ENCODE peak calls at places on chromosome 15, in eight cellular contexts. J is AG10803, Z is tibial artery, T is nephron progenitor cell, N is adrenal gland, O is GM10248, S is kidney, M is transverse colon. Q is an unnamed sample.

GRCh38 chr15:99467861-99468460 is 97.8 kb upstream of the MEF2A start:
- DNase-seq in T (no peak), N (no peak), M (no peak), S (no peak), J (no peak), Z (no peak), O (no peak), Q (no peak)

GRCh38 chr15:80484312-80484981 is 80.3 kb downstream of the ARNT2 start:
- DNase-seq in T (no peak), M (no peak), J (no peak), O (no peak), S (no peak), Z (no peak), N (no peak), Q (no peak)

GRCh38 chr15:42456971-42457370 is 34.0 kb downstream of the ZNF106 start:
- DNase-seq in J (peak), M (no peak), N (no peak), T (no peak), S (no peak), Z (peak), O (no peak), Q (no peak)

GRCh38 chr15:57992761-57993295 is 72.7 kb downstream of the ALDH1A2 start:
- DNase-seq in Z (no peak), T (no peak), J (no peak), S (no peak), O (no peak), N (no peak), M (no peak), Q (no peak)

GRCh38 chr15:73677146-73677607 is 7.0 kb upstream of the CD276 start:
- DNase-seq in O (peak), M (peak), Z (peak), J (peak), N (peak), T (peak), S (no peak), Q (peak)

GRCh38 chr15:92068121-92068520 is 214.6 kb downstream of the SLCO3A1 start:
- DNase-seq in M (no peak), J (no peak), N (no peak), S (no peak), O (peak), T (no peak), Z (no peak), Q (peak)

GRCh38 chr15:55744026-55744655 is 1.2 kb upstream of the PRTG start:
- DNase-seq in O (no peak), Z (no peak), M (no peak), J (no peak), N (no peak), T (peak), S (no peak), Q (no peak)

GRCh38 chr15:90790057-90790456 is 72.9 kb downstream of the BLM start:
- DNase-seq in T (no peak), S (no peak), Z (no peak), M (no peak), O (no peak), J (no peak), N (no peak), Q (no peak)

GRCh38 chr15:82572311-82572710 is 32.1 kb upstream of the RPS17 start:
- DNase-seq in Z (no peak), N (no peak), J (no peak), S (no peak), T (no peak), O (no peak), M (no peak), Q (no peak)

GRCh38 chr15:92393287-92393993 is at the start of gene ST8SIA2:
- DNase-seq in T (peak), S (no peak), Z (no peak), J (peak), N (peak), O (no peak), M (no peak), Q (peak)

GRCh38 chr15:89654847-89655805 is at the start of gene KIF7:
- DNase-seq in Z (peak), J (peak), N (no peak), O (peak), T (peak), M (no peak), S (no peak), Q (peak)

GRCh38 chr15:59553879-59554735 is 57.5 kb upstream of the GCNT3 start:
- DNase-seq in N (no peak), M (no peak), Z (no peak), S (no peak), T (no peak), O (no peak), J (peak), Q (no peak)

GRCh38 chr15:60798821-60799220 is 319.9 kb upstream of the ICE2 start:
- DNase-seq in N (peak), M (no peak), T (no peak), Z (no peak), O (peak), S (no peak), J (peak), Q (peak)

GRCh38 chr15:74847462-74847861 is 4.5 kb upstream of the ULK3 start:
- DNase-seq in S (peak), N (no peak), O (no peak), M (no peak), T (no peak), Z (no peak), J (no peak), Q (no peak)

GRCh38 chr15:48046813-48047483 is 73.8 kb upstream of the SLC24A5 start:
- DNase-seq in J (no peak), N (no peak), T (no peak), Z (no peak), M (no peak), O (no peak), S (no peak), Q (no peak)

GRCh38 chr15:89112341-89112971 is 24.2 kb downstream of the ABHD2 start:
- DNase-seq in N (peak), T (no peak), Z (peak), M (peak), S (no peak), J (peak), O (peak), Q (no peak)

GRCh38 chr15:76006136-76006778 is 6.0 kb downstream of the NRG4 start:
- DNase-seq in J (peak), S (no peak), N (peak), T (no peak), O (no peak), Z (peak), M (no peak), Q (no peak)

GRCh38 chr15:32641517-32642059 is at the start of gene SCG5:
- DNase-seq in T (peak), Z (no peak), J (no peak), N (peak), O (no peak), M (peak), S (no peak), Q (no peak)

DNA sequence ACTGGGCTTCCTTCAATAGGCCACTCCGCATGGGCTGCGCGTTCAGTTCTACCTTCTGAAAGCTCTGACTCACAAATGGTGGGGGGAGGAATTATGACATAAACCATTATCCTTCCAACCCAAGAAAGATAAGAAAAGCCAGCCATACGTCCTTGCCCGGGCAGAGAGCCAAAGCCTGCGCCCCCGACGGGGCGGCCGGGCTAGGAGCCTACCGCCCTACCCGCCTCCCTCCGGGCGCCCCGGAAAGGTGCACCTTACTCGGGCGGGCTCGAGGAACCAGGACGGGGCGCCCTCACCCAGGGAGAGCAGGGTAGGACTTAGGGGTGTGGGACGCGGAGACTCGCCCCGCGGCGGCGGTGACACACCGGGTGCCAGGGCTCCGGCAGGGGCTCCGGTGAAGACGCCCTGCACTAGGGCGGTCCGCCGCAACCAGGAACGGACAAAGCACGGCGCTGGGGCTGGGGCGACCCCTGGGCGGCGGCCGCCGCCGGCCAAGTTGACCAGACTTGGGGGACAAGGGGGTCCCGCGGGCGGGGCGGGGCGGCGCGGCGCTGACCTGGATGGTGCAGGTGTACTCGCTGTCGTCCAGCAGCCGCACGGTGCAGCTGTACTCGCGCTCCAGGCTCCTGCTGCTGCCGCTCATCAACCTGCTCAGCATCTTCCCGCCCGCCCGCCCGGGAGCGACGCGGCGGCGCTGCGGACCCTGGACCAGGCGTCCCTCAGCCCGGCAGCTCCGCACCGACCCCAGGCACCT is 497 bp downstream of the FRMD5 start:
- DNase-seq in J (peak), M (peak), S (peak), N (peak), T (no peak), O (peak), Z (no peak), Q (peak)
- TF ChIP-seq CTCF in J (peak), M (peak), S (no peak), N (peak), T (no peak), O (no peak), Z (no peak), Q (no peak)

GRCh38 chr15:79340315-79340602 is 29.3 kb downstream of the TMED3 start:
- DNase-seq in S (no peak), O (no peak), J (no peak), M (no peak), Z (no peak), N (no peak), T (no peak), Q (no peak)
- TF ChIP-seq CTCF in S (no peak), O (no peak), J (no peak), M (no peak), Z (no peak), N (no peak), T (peak), Q (no peak)

GRCh38 chr15:77630956-77631789 is 1.5 kb downstream of the LINGO1 start:
- DNase-seq in T (peak), Z (no peak), J (no peak), N (no peak), O (no peak), S (peak), M (peak), Q (no peak)
- TF ChIP-seq CTCF in T (no peak), Z (peak), J (no peak), N (no peak), O (peak), S (no peak), M (no peak), Q (no peak)

DNA sequence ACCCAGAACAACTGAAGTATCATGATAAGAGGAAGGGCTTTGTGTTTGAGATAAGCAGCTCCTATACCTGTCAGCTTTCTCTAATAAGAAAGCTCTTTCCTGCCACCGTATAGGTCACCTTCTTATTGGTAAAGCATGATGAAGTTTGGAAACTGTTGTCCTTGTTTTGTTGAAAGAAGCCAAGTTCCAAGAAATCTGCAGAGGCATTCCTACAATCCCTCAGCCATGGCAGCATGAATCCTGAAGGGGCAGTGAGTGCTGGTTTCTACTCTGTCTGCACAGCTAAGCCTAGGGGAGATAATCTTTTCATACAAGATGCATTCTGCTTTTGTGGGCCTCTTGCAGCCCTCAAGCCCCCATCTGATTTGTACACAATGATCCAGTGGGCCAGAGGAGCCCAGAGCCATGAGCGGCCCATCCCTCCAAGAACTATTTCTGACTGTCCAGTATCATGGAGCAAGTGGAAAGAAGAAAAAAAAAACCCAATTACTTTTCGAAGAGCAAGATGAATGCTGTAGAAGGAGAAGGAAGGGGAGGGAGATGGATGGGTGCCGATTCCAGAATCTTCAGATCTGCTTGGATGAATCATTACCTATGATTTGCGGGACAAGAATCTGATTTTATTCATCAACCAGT is 1.9 kb upstream of the THBS1 start:
- DNase-seq in Z (no peak), M (no peak), O (no peak), N (no peak), J (peak), T (no peak), S (no peak), Q (no peak)
- TF ChIP-seq CTCF in Z (no peak), M (no peak), O (no peak), N (peak), J (peak), T (no peak), S (no peak), Q (no peak)